ENCODE peak calls at places on chromosomes 13 and 19, in four cellular contexts. One of them, this sample, is unnamed.

GRCh38 chr13:50626031-50626643 is 217.4 kb downstream of the DLEU7 start:
- DNase-seq in fibroblast of lung: peak
- DNase-seq in uterus: no peak
- DNase-seq in right lobe of liver: no peak
- DNase-seq in this sample: no peak

GRCh38 chr19:3343619-3344502 is 22.5 kb upstream of the NFIC start:
- DNase-seq in fibroblast of lung: peak
- DNase-seq in right lobe of liver: peak
- DNase-seq in uterus: peak
- DNase-seq in this sample: no peak

GRCh38 chr13:47932953-47933687 is 68.0 kb downstream of the SUCLA2 start:
- DNase-seq in fibroblast of lung: no peak
- DNase-seq in uterus: no peak
- DNase-seq in right lobe of liver: no peak
- DNase-seq in this sample: no peak

GRCh38 chr19:29672319-29672932 is 7.2 kb downstream of the PLEKHF1 start:
- DNase-seq in right lobe of liver: no peak
- DNase-seq in fibroblast of lung: no peak
- DNase-seq in uterus: no peak
- DNase-seq in this sample: no peak

GRCh38 chr13:98416408-98416807 is 160.5 kb downstream of the STK24 start:
- DNase-seq in right lobe of liver: no peak
- DNase-seq in fibroblast of lung: no peak
- DNase-seq in uterus: no peak
- DNase-seq in this sample: no peak

GRCh38 chr19:31930401-31930800 is 415.0 kb upstream of the ZNF507 start:
- DNase-seq in right lobe of liver: no peak
- DNase-seq in uterus: no peak
- DNase-seq in fibroblast of lung: no peak
- DNase-seq in this sample: no peak

GRCh38 chr19:12749938-12750521 is 1.6 kb upstream of the BEST2 start:
- DNase-seq in right lobe of liver: no peak
- DNase-seq in fibroblast of lung: peak
- DNase-seq in uterus: no peak
- DNase-seq in this sample: no peak

GRCh38 chr19:2528543-2529173 is 52.7 kb downstream of the GADD45B start:
- DNase-seq in right lobe of liver: no peak
- DNase-seq in fibroblast of lung: no peak
- DNase-seq in uterus: no peak
- DNase-seq in this sample: no peak

GRCh38 chr13:31824705-31825512 is 85.6 kb downstream of the RXFP2 start:
- DNase-seq in fibroblast of lung: peak
- DNase-seq in right lobe of liver: no peak
- DNase-seq in uterus: no peak
- DNase-seq in this sample: no peak

GRCh38 chr19:18093439-18094161 is 4.0 kb upstream of the MAST3 start:
- DNase-seq in fibroblast of lung: no peak
- DNase-seq in right lobe of liver: no peak
- DNase-seq in uterus: no peak
- DNase-seq in this sample: no peak

GRCh38 chr13:107847406-107847805 is 367.9 kb downstream of the LIG4 start:
- DNase-seq in right lobe of liver: no peak
- DNase-seq in uterus: no peak
- DNase-seq in fibroblast of lung: no peak
- DNase-seq in this sample: no peak

GRCh38 chr13:33441015-33441414 is 155.5 kb upstream of the STARD13 start:
- DNase-seq in fibroblast of lung: peak
- DNase-seq in uterus: no peak
- DNase-seq in right lobe of liver: no peak
- DNase-seq in this sample: no peak

GRCh38 chr19:40717880-40718773 is 1.2 kb downstream of the ITPKC start:
- DNase-seq in uterus: peak
- DNase-seq in right lobe of liver: peak
- DNase-seq in fibroblast of lung: peak
- DNase-seq in this sample: no peak

GRCh38 chr19:48554385-48555091 is 2.6 kb downstream of the SULT2B1 start:
- DNase-seq in fibroblast of lung: no peak
- DNase-seq in right lobe of liver: no peak
- DNase-seq in uterus: no peak
- DNase-seq in this sample: no peak

GRCh38 chr13:99085139-99085845 is 107.4 kb upstream of the DOCK9 start:
- DNase-seq in fibroblast of lung: no peak
- DNase-seq in uterus: no peak
- DNase-seq in right lobe of liver: no peak
- DNase-seq in this sample: no peak

GRCh38 chr19:11191934-11192333 is 5.4 kb downstream of the KANK2 start:
- DNase-seq in uterus: no peak
- DNase-seq in right lobe of liver: no peak
- DNase-seq in fibroblast of lung: no peak
- DNase-seq in this sample: no peak

GRCh38 chr13:71979616-71980015 is 112.6 kb upstream of the DACH1 start:
- DNase-seq in fibroblast of lung: peak
- DNase-seq in uterus: no peak
- DNase-seq in right lobe of liver: no peak
- DNase-seq in this sample: no peak

GRCh38 chr19:35466259-35466658 is 18.2 kb downstream of the FFAR2 start:
- DNase-seq in uterus: no peak
- DNase-seq in right lobe of liver: no peak
- DNase-seq in fibroblast of lung: no peak
- DNase-seq in this sample: no peak

GRCh38 chr19:20422616-20423205 is 142.9 kb downstream of the ZNF737 start:
- DNase-seq in fibroblast of lung: no peak
- DNase-seq in uterus: no peak
- DNase-seq in right lobe of liver: no peak
- DNase-seq in this sample: no peak

GRCh38 chr19:46283771-46284170 is 13.1 kb upstream of the HIF3A start:
- DNase-seq in uterus: no peak
- DNase-seq in right lobe of liver: no peak
- DNase-seq in fibroblast of lung: no peak
- DNase-seq in this sample: no peak

GRCh38 chr13:50060718-50061117 is 45.5 kb downstream of the KCNRG start:
- DNase-seq in right lobe of liver: no peak
- DNase-seq in uterus: no peak
- DNase-seq in fibroblast of lung: no peak
- DNase-seq in this sample: no peak

GRCh38 chr19:58181902-58182576 is 822 bp upstream of the ZNF274 start:
- DNase-seq in fibroblast of lung: no peak
- DNase-seq in uterus: no peak
- DNase-seq in right lobe of liver: peak
- DNase-seq in this sample: peak

GRCh38 chr19:48391100-48392005 is at the start of gene KDELR1:
- DNase-seq in fibroblast of lung: peak
- DNase-seq in right lobe of liver: peak
- DNase-seq in uterus: peak
- DNase-seq in this sample: peak

GRCh38 chr13:31245974-31246373 is 46.2 kb downstream of the B3GLCT start:
- DNase-seq in fibroblast of lung: no peak
- DNase-seq in right lobe of liver: no peak
- DNase-seq in uterus: no peak
- DNase-seq in this sample: no peak

GRCh38 chr19:32969549-32969948 is 2.2 kb downstream of the CEP89 start:
- DNase-seq in fibroblast of lung: no peak
- DNase-seq in uterus: no peak
- DNase-seq in right lobe of liver: no peak
- DNase-seq in this sample: no peak

GRCh38 chr19:1817553-1818179 is 5.6 kb upstream of the ATP8B3 start:
- DNase-seq in right lobe of liver: no peak
- DNase-seq in uterus: no peak
- DNase-seq in fibroblast of lung: no peak
- DNase-seq in this sample: no peak

GRCh38 chr19:6222884-6223283 is 56.9 kb downstream of the MLLT1 start:
- DNase-seq in right lobe of liver: peak
- DNase-seq in uterus: no peak
- DNase-seq in fibroblast of lung: no peak
- DNase-seq in this sample: no peak

GRCh38 chr13:40570930-40571329 is 95.5 kb downstream of the FOXO1 start:
- DNase-seq in uterus: no peak
- DNase-seq in fibroblast of lung: no peak
- DNase-seq in right lobe of liver: no peak
- DNase-seq in this sample: no peak

GRCh38 chr13:40568672-40569350 is 97.6 kb downstream of the FOXO1 start:
- DNase-seq in right lobe of liver: no peak
- DNase-seq in fibroblast of lung: peak
- DNase-seq in uterus: no peak
- DNase-seq in this sample: no peak

GRCh38 chr13:40571338-40571737 is 95.1 kb downstream of the FOXO1 start:
- DNase-seq in fibroblast of lung: no peak
- DNase-seq in right lobe of liver: no peak
- DNase-seq in uterus: no peak
- DNase-seq in this sample: no peak

GRCh38 chr13:40576369-40576768 is 90.1 kb downstream of the FOXO1 start:
- DNase-seq in fibroblast of lung: no peak
- DNase-seq in uterus: no peak
- DNase-seq in right lobe of liver: no peak
- DNase-seq in this sample: no peak

GRCh38 chr13:40572961-40573360 is 93.5 kb downstream of the FOXO1 start:
- DNase-seq in fibroblast of lung: no peak
- DNase-seq in right lobe of liver: no peak
- DNase-seq in uterus: no peak
- DNase-seq in this sample: no peak
- H3K27ac ChIP-seq in fibroblast of lung: no peak
- H3K27ac ChIP-seq in right lobe of liver: no peak
- H3K27ac ChIP-seq in uterus: peak
- H3K27ac ChIP-seq in this sample: no peak

GRCh38 chr19:51802775-51803174 is 7.8 kb downstream of the FPR3 start:
- DNase-seq in fibroblast of lung: no peak
- DNase-seq in uterus: no peak
- DNase-seq in right lobe of liver: no peak
- DNase-seq in this sample: no peak

GRCh38 chr19:51799998-51800848 is 5.3 kb downstream of the FPR3 start:
- DNase-seq in uterus: peak
- DNase-seq in right lobe of liver: peak
- DNase-seq in fibroblast of lung: peak
- DNase-seq in this sample: no peak

GRCh38 chr19:51800849-51801244 is 5.9 kb downstream of the FPR3 start:
- DNase-seq in right lobe of liver: no peak
- DNase-seq in fibroblast of lung: no peak
- DNase-seq in uterus: no peak
- DNase-seq in this sample: no peak

GRCh38 chr19:51803965-51804364 is 9.0 kb downstream of the FPR3 start:
- DNase-seq in fibroblast of lung: no peak
- DNase-seq in uterus: no peak
- DNase-seq in right lobe of liver: no peak
- DNase-seq in this sample: no peak

DNA sequence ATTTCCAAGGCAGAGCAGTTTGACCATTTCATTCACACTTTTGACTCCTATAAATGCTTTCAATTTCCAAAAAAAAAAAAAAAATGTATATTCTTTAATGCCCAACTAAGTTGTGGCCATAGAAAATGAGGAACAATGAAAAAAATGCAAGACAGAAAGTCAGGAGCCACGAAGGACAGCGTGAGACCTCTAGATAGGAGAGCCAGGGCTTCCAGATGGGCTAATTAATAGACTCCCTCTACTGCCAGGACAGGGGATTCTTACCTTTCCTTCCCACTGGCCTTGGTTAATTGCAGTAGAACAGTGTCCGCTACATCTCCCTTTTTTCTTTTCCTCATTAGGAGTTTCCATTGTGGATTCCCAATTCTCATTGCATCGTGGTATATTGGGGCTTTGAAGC is 8.6 kb downstream of the FPR3 start:
- DNase-seq in right lobe of liver: no peak
- DNase-seq in uterus: no peak
- DNase-seq in fibroblast of lung: no peak
- DNase-seq in this sample: no peak
- H3K27ac ChIP-seq in right lobe of liver: peak
- H3K27ac ChIP-seq in uterus: no peak
- H3K27ac ChIP-seq in fibroblast of lung: no peak
- H3K27ac ChIP-seq in this sample: no peak

DNA sequence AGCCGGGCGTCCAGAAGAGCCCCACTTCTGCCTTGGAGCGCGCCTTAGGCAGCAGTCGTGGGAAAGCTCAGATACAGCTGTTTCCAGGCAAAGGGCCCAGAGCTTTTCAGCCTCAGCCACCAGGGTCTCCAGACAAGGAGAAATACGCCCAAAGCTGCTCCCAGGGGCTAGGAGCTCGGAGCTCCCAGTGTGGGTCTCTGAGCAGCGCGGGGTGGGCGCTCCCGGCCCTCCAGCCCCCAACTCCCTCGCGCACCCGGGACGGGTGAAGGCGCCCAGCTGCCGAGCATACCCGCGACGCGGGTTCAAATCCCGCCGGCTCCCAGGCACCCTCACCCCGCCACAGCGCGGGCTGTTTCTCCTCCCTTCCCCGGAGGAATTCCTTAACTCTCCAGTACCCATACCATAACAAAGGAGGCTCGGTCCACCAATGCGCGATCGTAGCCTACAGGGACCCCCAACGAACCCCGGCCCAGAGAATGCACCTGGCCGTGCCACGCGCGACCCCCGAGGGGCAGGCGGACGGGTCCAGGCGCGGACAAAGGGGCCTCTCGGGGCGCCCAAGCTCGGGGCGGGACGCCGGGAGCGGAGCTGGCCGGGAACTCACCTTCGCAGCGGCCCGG is 507 bp downstream of the COL4A1 start:
- DNase-seq in fibroblast of lung: peak
- DNase-seq in uterus: peak
- DNase-seq in right lobe of liver: no peak
- DNase-seq in this sample: no peak
- H3K27ac ChIP-seq in fibroblast of lung: peak
- H3K27ac ChIP-seq in uterus: peak
- H3K27ac ChIP-seq in right lobe of liver: peak
- H3K27ac ChIP-seq in this sample: no peak

GRCh38 chr13:45695198-45695730 is 6.9 kb upstream of the CBY2 start:
- DNase-seq in fibroblast of lung: peak
- DNase-seq in uterus: no peak
- DNase-seq in right lobe of liver: no peak
- DNase-seq in this sample: no peak
- H3K27ac ChIP-seq in fibroblast of lung: no peak
- H3K27ac ChIP-seq in uterus: no peak
- H3K27ac ChIP-seq in right lobe of liver: no peak
- H3K27ac ChIP-seq in this sample: no peak

GRCh38 chr19:42068756-42069571 is 1.0 kb downstream of the GRIK5 start:
- DNase-seq in fibroblast of lung: no peak
- DNase-seq in right lobe of liver: no peak
- DNase-seq in uterus: no peak
- DNase-seq in this sample: no peak
- H3K27ac ChIP-seq in fibroblast of lung: no peak
- H3K27ac ChIP-seq in right lobe of liver: no peak
- H3K27ac ChIP-seq in uterus: peak
- H3K27ac ChIP-seq in this sample: no peak

This sample was measured in effector memory CD4-positive, alpha-beta T cell.